ENCODE peak calls at places on chromosomes 2 and 18, in nine cellular contexts. J is activated naive CD8-positive, alpha-beta T cell treated with anti-CD3 and anti-CD28 coated beads, Interleukin-2, amount 50 U/mL, for 24 hours; W is pulmonary artery endothelial cell; X is left colon; S is CD4-positive, CD25-positive, alpha-beta regulatory T cell; Y is HFF-Myc; F is mesendoderm; Q is transverse colon; N is T-helper 9 cell. I is an unnamed sample.

GRCh38 chr2:19425419-19425818 is 67.0 kb upstream of the OSR1 start:
- DNase-seq in J (no peak), W (no peak), X (no peak), S (no peak), Y (no peak), F (no peak), Q (no peak), N (no peak), I (no peak)

GRCh38 chr2:43136011-43136799 is 90.2 kb downstream of the ZFP36L2 start:
- DNase-seq in J (no peak), W (no peak), X (no peak), S (no peak), Y (no peak), F (no peak), Q (no peak), N (no peak), I (no peak)

GRCh38 chr2:237449193-237449797 is 35.3 kb upstream of the COL6A3 start:
- DNase-seq in J (no peak), W (peak), X (no peak), S (no peak), Y (no peak), F (no peak), Q (no peak), N (no peak), I (no peak)

GRCh38 chr18:46468431-46469180 is 188.4 kb downstream of the LOXHD1 start:
- DNase-seq in J (no peak), W (no peak), X (no peak), S (no peak), Y (no peak), F (no peak), Q (no peak), N (no peak), I (no peak)

GRCh38 chr2:118496467-118496866 is 351.0 kb downstream of the EN1 start:
- DNase-seq in J (no peak), W (no peak), X (no peak), S (no peak), Y (no peak), F (no peak), Q (no peak), N (no peak), I (no peak)

GRCh38 chr2:237072067-237072931 is 13.4 kb upstream of the COPS8 start:
- DNase-seq in J (peak), W (no peak), X (no peak), S (peak), Y (no peak), F (peak), Q (peak), N (peak), I (peak)

GRCh38 chr2:165067958-165068612 is 112.8 kb upstream of the SLC38A11 start:
- DNase-seq in J (no peak), W (no peak), X (no peak), S (no peak), Y (peak), F (peak), Q (no peak), N (no peak), I (no peak)

GRCh38 chr2:230762317-230762896 is 49.8 kb downstream of the CAB39 start:
- DNase-seq in J (peak), W (no peak), X (no peak), S (no peak), Y (no peak), F (peak), Q (peak), N (peak), I (no peak)

GRCh38 chr18:12336887-12337286 is 28.8 kb downstream of the TUBB6 start:
- DNase-seq in J (no peak), W (no peak), X (no peak), S (no peak), Y (peak), F (peak), Q (no peak), N (no peak), I (no peak)

GRCh38 chr18:77539860-77540259 is 290.2 kb downstream of the GALR1 start:
- DNase-seq in J (no peak), W (no peak), X (no peak), S (no peak), Y (no peak), F (no peak), Q (no peak), N (no peak), I (no peak)

GRCh38 chr2:217204358-217204757 is 344.5 kb upstream of the TNP1 start:
- DNase-seq in J (no peak), W (no peak), X (no peak), S (no peak), Y (no peak), F (no peak), Q (no peak), N (no peak), I (no peak)

GRCh38 chr2:27765621-27766286 is 5.8 kb upstream of the MRPL33 start:
- DNase-seq in J (peak), W (no peak), X (peak), S (peak), Y (no peak), F (no peak), Q (peak), N (peak), I (no peak)

GRCh38 chr18:950882-951539 is 46.3 kb downstream of the ADCYAP1 start:
- DNase-seq in J (no peak), W (no peak), X (no peak), S (no peak), Y (no peak), F (no peak), Q (no peak), N (no peak), I (no peak)

GRCh38 chr2:63662028-63662804 is 73.5 kb downstream of the MDH1 start:
- DNase-seq in J (no peak), W (no peak), X (no peak), S (no peak), Y (no peak), F (peak), Q (no peak), N (no peak), I (no peak)

GRCh38 chr2:60313470-60314172 is 239.8 kb downstream of the BCL11A start:
- DNase-seq in J (no peak), W (no peak), X (no peak), S (no peak), Y (no peak), F (no peak), Q (no peak), N (no peak), I (no peak)

GRCh38 chr2:62657752-62658151 is 47.8 kb upstream of the EHBP1 start:
- DNase-seq in J (no peak), W (no peak), X (no peak), S (no peak), Y (no peak), F (no peak), Q (no peak), N (no peak), I (no peak)

GRCh38 chr2:230269715-230270114 is 44.2 kb downstream of the SP140 start:
- DNase-seq in J (peak), W (no peak), X (no peak), S (no peak), Y (no peak), F (no peak), Q (no peak), N (no peak), I (no peak)

GRCh38 chr2:209476367-209477191 is 52.7 kb downstream of the MAP2 start:
- DNase-seq in J (no peak), W (no peak), X (peak), S (no peak), Y (peak), F (no peak), Q (no peak), N (no peak), I (no peak)

GRCh38 chr18:58787750-58788149 is 76.9 kb upstream of the ZNF532 start:
- DNase-seq in J (no peak), W (no peak), X (no peak), S (no peak), Y (no peak), F (peak), Q (no peak), N (no peak), I (no peak)

GRCh38 chr2:127371037-127371436 is 16.7 kb downstream of the MAP3K2 start:
- DNase-seq in J (no peak), W (no peak), X (no peak), S (no peak), Y (no peak), F (no peak), Q (no peak), N (no peak), I (no peak)

GRCh38 chr2:203871371-203871983 is 3.9 kb downstream of the CTLA4 start:
- DNase-seq in J (no peak), W (no peak), X (no peak), S (peak), Y (no peak), F (no peak), Q (no peak), N (no peak), I (no peak)

GRCh38 chr2:231483398-231484329 is 19.4 kb upstream of the NCL start:
- DNase-seq in J (peak), W (no peak), X (no peak), S (peak), Y (no peak), F (no peak), Q (peak), N (peak), I (no peak)

GRCh38 chr18:79378416-79379250 is 17.1 kb upstream of the NFATC1 start:
- DNase-seq in J (peak), W (no peak), X (peak), S (peak), Y (no peak), F (peak), Q (peak), N (peak), I (no peak)

GRCh38 chr2:191710411-191710900 is 32.5 kb downstream of the NABP1 start:
- DNase-seq in J (no peak), W (no peak), X (no peak), S (no peak), Y (peak), F (no peak), Q (no peak), N (no peak), I (no peak)

GRCh38 chr2:55862269-55862668 is 61.3 kb downstream of the EFEMP1 start:
- DNase-seq in J (no peak), W (no peak), X (no peak), S (no peak), Y (peak), F (no peak), Q (no peak), N (no peak), I (no peak)

GRCh38 chr2:25816249-25816648 is 62.0 kb downstream of the ASXL2 start:
- DNase-seq in J (no peak), W (no peak), X (no peak), S (no peak), Y (no peak), F (no peak), Q (no peak), N (no peak), I (no peak)

GRCh38 chr2:216057688-216058193 is 23.9 kb downstream of the PECR start:
- DNase-seq in J (peak), W (no peak), X (peak), S (peak), Y (no peak), F (no peak), Q (peak), N (peak), I (no peak)

GRCh38 chr2:120123090-120123489 is 100.1 kb downstream of the TMEM185B start:
- DNase-seq in J (no peak), W (no peak), X (no peak), S (no peak), Y (no peak), F (no peak), Q (no peak), N (no peak), I (no peak)

GRCh38 chr18:42706029-42706608 is 409.4 kb downstream of the RIT2 start:
- DNase-seq in J (no peak), W (no peak), X (no peak), S (no peak), Y (no peak), F (no peak), Q (no peak), N (no peak), I (no peak)

GRCh38 chr2:39739386-39739785 is 39.7 kb downstream of the THUMPD2 start:
- DNase-seq in J (no peak), W (no peak), X (no peak), S (no peak), Y (no peak), F (peak), Q (no peak), N (no peak), I (no peak)

GRCh38 chr2:20356042-20356441 is 5.4 kb upstream of the PUM2 start:
- DNase-seq in J (no peak), W (no peak), X (no peak), S (no peak), Y (peak), F (no peak), Q (no peak), N (no peak), I (peak)

GRCh38 chr2:86764661-86765307 is 25.9 kb downstream of the CD8A start:
- DNase-seq in J (no peak), W (no peak), X (no peak), S (no peak), Y (peak), F (peak), Q (no peak), N (no peak), I (peak)

I was measured in keratinocyte.